ENCODE peak calls at places on chromosomes 4 and X, in eight cellular contexts. O, L, C, K, S, D, E and H are unnamed samples.

GRCh38 chr4:110106946-110107325 is 91.5 kb downstream of the ELOVL6 start:
- DNase-seq in S (no peak), C (no peak), E (no peak), D (no peak), O (no peak), K (no peak), L (peak), H (no peak)

GRCh38 chr4:168440442-168441264 is 39.6 kb downstream of the DDX60L start:
- DNase-seq in E (no peak), O (no peak), K (no peak), C (no peak), S (no peak), L (peak), D (no peak), H (no peak)

GRCh38 chr4:175776217-175776616 is 35.8 kb downstream of the GPM6A start:
- DNase-seq in D (peak), S (no peak), L (no peak), C (no peak), O (no peak), K (no peak), E (no peak), H (no peak)

GRCh38 chrX:13780868-13781427 is 35.9 kb downstream of the GPM6B start:
- DNase-seq in E (no peak), L (no peak), S (no peak), K (no peak), C (no peak), O (no peak), D (no peak), H (no peak)

GRCh38 chrX:100979881-100980607 is 10.5 kb downstream of the ARL13A start:
- DNase-seq in L (peak), O (no peak), E (no peak), C (no peak), D (no peak), S (no peak), K (no peak), H (no peak)

GRCh38 chrX:105552395-105552794 is 269.9 kb upstream of the NRK start:
- DNase-seq in D (no peak), L (no peak), O (no peak), E (no peak), S (no peak), K (no peak), C (no peak), H (no peak)

GRCh38 chr4:130955520-130955919 is 1859.6 kb downstream of the C4orf33 start:
- DNase-seq in O (no peak), C (no peak), L (no peak), K (no peak), E (no peak), D (no peak), S (no peak), H (no peak)

GRCh38 chr4:163613375-163613774 is 118.9 kb downstream of the TMA16 start:
- DNase-seq in D (no peak), L (no peak), K (no peak), E (no peak), O (no peak), S (no peak), C (no peak), H (no peak)

GRCh38 chr4:143287571-143287923 is 49.1 kb upstream of the GAB1 start:
- DNase-seq in O (no peak), E (no peak), C (no peak), K (no peak), D (no peak), S (no peak), L (no peak), H (no peak)

GRCh38 chr4:37827030-37827705 is 682 bp downstream of the PGM2 start:
- DNase-seq in K (no peak), O (no peak), S (no peak), L (peak), E (no peak), D (no peak), C (no peak), H (no peak)

GRCh38 chr4:157996061-157996460 is 176.8 kb downstream of the GASK1B start:
- DNase-seq in S (no peak), D (no peak), K (no peak), L (no peak), E (no peak), C (no peak), O (no peak), H (no peak)

GRCh38 chr4:157999723-158000122 is 173.1 kb downstream of the GASK1B start:
- DNase-seq in E (no peak), K (no peak), D (no peak), O (no peak), L (no peak), S (no peak), C (no peak), H (no peak)

GRCh38 chr4:157997296-157997695 is 175.5 kb downstream of the GASK1B start:
- DNase-seq in E (no peak), C (no peak), K (no peak), L (no peak), D (no peak), S (no peak), O (no peak), H (no peak)

GRCh38 chr4:157994863-157995262 is 178.0 kb downstream of the GASK1B start:
- DNase-seq in O (no peak), K (no peak), C (no peak), S (no peak), D (no peak), L (no peak), E (no peak), H (no peak)

GRCh38 chr4:157996598-157996997 is 176.2 kb downstream of the GASK1B start:
- DNase-seq in K (no peak), D (no peak), O (no peak), E (no peak), C (no peak), L (no peak), S (no peak), H (no peak)
- TF ChIP-seq POLR2A in K (no peak), D (no peak), O (no peak), E (no peak), C (no peak), L (no peak), S (no peak), H (no peak)

DNA sequence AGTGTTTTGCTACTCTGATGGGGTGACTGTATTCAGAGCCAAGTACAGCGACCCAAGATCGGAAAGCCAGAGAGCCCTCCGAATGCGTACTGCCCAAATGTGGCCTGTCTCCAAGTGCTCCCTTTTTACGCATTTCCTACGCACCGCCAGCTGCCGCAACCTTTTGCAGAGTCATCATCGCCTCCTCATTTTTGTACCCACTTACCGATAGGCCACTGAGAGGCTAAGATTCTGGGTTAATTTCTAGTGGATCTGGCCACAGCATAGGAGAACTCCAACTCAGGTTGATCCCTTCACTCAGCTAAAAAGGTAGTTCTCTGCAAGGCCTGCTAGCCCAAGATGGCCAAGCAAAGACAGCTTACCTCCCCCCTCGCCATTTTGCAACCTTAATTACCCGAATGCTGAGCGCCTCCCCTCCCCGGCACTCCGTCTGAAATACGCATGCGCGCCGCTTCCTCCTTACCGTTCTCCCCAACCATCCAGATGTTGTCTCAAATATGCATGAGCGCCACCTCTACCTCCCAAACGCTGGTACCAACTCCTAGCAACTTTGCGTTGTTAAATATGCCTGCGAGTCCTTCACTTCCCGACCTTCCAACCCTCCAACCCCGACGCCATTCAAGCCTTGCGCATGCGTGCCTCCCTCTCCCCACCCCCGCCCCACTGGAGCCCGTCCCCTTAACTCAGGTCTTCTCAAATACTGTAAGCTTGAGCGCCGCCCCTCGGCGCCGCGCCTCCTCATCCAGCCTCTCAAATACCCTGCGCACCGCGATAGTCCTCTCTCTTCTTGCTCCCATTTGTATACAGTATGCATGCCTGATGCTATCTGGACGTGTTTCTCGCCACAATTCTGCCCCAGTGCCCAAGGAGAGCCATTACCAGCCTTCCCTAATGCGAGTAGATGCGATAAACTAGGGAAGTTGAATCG is 11.8 kb upstream of the ZCCHC13 start:
- DNase-seq in L (peak), D (peak), K (peak), O (peak), S (peak), C (peak), E (peak), H (peak)
- TF ChIP-seq POLR2A in L (peak), D (peak), K (peak), O (peak), S (peak), C (no peak), E (peak), H (peak)

GRCh38 chrX:120672389-120672788 is 42.5 kb upstream of the C1GALT1C1 start:
- DNase-seq in D (no peak), O (peak), C (no peak), S (peak), L (peak), K (peak), E (peak), H (peak)
- TF ChIP-seq POLR2A in D (no peak), O (no peak), C (no peak), S (no peak), L (no peak), K (no peak), E (no peak), H (no peak)

DNA sequence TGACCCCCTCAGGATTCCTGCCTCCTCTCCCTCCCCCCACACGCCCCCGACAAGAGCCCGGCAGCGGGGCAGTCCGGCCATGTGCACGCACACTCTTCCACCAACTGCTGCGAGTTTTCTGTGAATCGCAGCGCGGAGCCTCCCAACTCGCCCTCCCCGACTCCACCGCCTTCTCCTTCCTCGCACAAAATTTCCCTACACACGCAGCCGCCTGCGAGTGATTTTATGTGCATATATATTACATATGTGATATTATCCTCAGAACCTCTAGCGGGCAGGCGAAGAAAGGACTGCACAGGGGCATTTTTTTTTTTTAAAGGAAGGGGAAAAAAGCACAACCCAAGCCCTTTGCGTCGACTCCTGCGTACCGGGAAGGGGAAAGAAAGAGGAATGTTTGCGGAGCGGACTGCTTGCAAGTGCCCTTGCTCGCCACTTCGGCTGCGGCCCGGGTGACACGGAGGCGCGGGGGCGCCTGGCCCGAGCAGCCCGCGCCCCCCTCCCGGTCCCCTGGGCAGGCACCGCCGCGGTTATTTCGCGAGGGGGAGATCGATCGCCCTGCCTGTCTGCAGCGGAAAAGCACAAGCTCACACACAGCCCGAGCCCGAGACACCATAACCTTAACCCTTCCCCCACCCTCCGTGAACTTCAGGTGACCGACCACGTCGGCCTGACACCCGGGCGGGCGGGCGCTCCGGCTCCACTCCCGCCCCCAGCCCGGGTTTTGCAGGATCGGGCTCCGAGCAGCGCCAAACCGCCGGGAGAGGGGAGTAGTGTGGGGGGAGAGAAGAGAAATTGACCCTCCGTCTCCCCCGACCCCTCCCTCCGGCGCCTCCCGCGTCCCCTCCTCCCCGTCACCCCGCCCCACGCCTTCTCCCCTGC is 2.2 kb downstream of the ZNF827 start:
- DNase-seq in O (peak), K (peak), D (peak), E (peak), C (peak), S (peak), L (peak), H (peak)
- TF ChIP-seq POLR2A in O (no peak), K (peak), D (peak), E (no peak), C (no peak), S (no peak), L (no peak), H (peak)

DNA sequence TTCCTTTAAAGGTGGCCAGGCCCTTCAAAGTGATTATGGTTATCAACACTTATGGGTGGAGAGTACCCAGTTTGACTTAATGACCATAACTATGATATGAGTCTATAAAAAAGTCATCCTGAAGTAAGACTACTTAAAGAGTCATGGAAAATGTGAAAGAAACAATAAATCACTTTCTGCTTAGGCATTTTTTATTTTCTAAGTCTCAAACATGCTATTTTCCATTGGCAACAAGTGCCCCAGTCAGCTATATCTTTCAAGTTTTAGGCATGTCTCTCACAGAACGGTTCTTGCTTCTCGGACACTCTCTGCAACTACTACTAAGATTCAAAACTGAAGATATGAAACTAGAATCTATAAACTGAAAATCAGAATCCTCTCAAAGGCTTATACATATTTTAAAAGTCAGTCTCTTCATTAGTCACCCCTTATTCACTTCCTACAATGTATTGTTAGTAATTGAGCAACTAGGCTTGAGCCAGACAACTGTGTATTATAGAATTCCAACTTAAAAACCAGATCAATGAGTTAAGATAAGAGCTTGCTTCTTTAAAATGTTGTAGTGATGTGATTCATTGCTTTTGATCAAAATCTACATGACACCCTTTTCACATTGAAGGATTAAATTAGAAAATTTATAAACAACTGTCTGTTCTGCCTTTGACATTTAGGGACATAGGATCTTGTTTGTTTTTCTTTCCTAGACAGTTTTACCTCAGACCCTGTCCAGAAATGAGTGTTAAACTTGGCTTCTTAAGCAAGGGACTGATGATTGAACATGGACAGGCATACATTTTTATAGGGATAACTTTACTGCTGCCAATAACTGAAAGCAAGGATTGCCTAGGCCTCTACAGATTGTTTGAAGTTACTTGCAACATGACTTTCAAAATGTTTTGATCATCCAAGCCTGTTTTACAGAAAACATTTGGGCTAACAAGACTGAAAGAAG is 2.9 kb downstream of the ANTXR2 start:
- DNase-seq in E (no peak), L (peak), C (no peak), D (no peak), K (no peak), S (no peak), O (no peak), H (no peak)
- TF ChIP-seq POLR2A in E (no peak), L (no peak), C (no peak), D (no peak), K (no peak), S (no peak), O (no peak), H (no peak)

DNA sequence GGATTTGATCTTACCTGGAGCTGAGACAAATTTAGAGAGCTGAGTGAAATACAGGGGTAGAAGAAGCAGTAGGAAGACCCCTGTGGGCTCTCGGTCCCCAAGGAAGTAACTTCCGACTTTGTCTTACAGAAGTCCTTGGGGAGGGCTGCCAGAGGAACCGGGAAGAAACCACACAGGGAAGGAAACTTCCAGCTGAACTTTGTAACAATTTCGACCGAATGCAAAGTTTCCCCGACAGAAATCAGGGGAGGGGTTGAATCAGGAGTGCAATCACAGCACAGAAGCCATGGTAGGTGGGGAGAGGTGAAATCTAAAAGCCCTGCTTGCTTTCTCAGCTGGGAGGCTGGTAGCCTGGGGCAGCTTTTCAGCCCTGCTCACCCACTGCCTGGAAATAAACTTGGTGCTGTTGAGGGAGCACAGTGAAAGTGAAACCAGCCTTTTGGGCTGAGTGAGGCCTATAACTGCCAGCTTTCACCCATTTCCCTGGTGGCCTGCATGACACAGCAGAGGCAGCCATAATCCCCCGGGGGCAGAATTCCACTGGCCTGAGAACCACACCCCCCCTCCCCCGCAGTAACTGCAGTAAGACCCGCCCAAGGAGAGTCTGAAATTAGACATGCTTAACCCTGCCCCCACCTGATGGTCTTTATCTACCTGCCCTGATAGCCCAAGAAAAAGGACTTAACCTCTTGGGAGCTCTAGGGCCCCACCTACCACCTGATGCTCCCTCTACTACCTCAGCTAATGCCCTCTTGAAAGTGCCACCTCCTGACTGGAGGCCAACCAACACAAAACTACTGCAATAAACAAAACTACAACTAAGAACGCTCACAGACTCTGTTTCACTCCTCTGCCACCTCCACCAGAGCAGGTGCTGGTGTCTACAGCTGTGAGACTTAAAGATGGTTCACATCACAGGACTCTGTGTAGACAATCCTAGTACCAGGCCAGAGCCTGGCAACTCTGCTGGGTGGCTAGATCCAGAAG is 248.2 kb downstream of the PARM1 start:
- DNase-seq in L (no peak), E (no peak), K (no peak), O (no peak), D (peak), S (no peak), C (peak), H (no peak)
- TF ChIP-seq POLR2A in L (no peak), E (no peak), K (no peak), O (no peak), D (no peak), S (no peak), C (no peak), H (no peak)

GRCh38 chrX:4710618-4711433 is 997.4 kb upstream of the PRKX start:
- DNase-seq in L (no peak), O (no peak), E (no peak), D (peak), S (no peak), C (no peak), K (no peak), H (no peak)
- TF ChIP-seq POLR2A in L (no peak), O (no peak), E (no peak), D (no peak), S (no peak), C (no peak), K (no peak), H (no peak)